ENCODE peak calls at places on chromosome 3, in six cellular contexts. One of them, this sample, is unnamed.

GRCh38 chr3:114178770-114179368 is at the start of gene DRD3:
- DNase-seq in transverse colon: no peak
- DNase-seq in nephron progenitor cell: peak
- DNase-seq in CD4-positive, alpha-beta T cell: no peak
- DNase-seq in tibial nerve: no peak
- DNase-seq in NB4: peak
- DNase-seq in this sample: no peak

GRCh38 chr3:124920718-124921117 is 13.8 kb downstream of the MUC13 start:
- DNase-seq in CD4-positive, alpha-beta T cell: no peak
- DNase-seq in transverse colon: no peak
- DNase-seq in nephron progenitor cell: no peak
- DNase-seq in tibial nerve: no peak
- DNase-seq in NB4: no peak
- DNase-seq in this sample: no peak

GRCh38 chr3:145170101-145170500 is 990.9 kb downstream of the PLOD2 start:
- DNase-seq in CD4-positive, alpha-beta T cell: no peak
- DNase-seq in NB4: no peak
- DNase-seq in tibial nerve: no peak
- DNase-seq in transverse colon: no peak
- DNase-seq in nephron progenitor cell: no peak
- DNase-seq in this sample: no peak

GRCh38 chr3:101938262-101938847 is 89.0 kb downstream of the NFKBIZ start:
- DNase-seq in nephron progenitor cell: no peak
- DNase-seq in NB4: peak
- DNase-seq in CD4-positive, alpha-beta T cell: no peak
- DNase-seq in tibial nerve: no peak
- DNase-seq in transverse colon: no peak
- DNase-seq in this sample: no peak

GRCh38 chr3:148309390-148310035 is 388.2 kb upstream of the AGTR1 start:
- DNase-seq in nephron progenitor cell: peak
- DNase-seq in tibial nerve: no peak
- DNase-seq in CD4-positive, alpha-beta T cell: no peak
- DNase-seq in NB4: peak
- DNase-seq in transverse colon: peak
- DNase-seq in this sample: no peak

GRCh38 chr3:16866447-16867025 is 18.2 kb upstream of the PLCL2 start:
- DNase-seq in transverse colon: no peak
- DNase-seq in tibial nerve: no peak
- DNase-seq in CD4-positive, alpha-beta T cell: no peak
- DNase-seq in nephron progenitor cell: no peak
- DNase-seq in NB4: peak
- DNase-seq in this sample: no peak

GRCh38 chr3:169812124-169812843 is 386 bp upstream of the LRRIQ4 start:
- DNase-seq in CD4-positive, alpha-beta T cell: peak
- DNase-seq in nephron progenitor cell: peak
- DNase-seq in tibial nerve: peak
- DNase-seq in NB4: peak
- DNase-seq in transverse colon: peak
- DNase-seq in this sample: peak

GRCh38 chr3:127677541-127678314 is 5.0 kb downstream of the ABTB1 start:
- DNase-seq in transverse colon: no peak
- DNase-seq in NB4: no peak
- DNase-seq in CD4-positive, alpha-beta T cell: no peak
- DNase-seq in nephron progenitor cell: no peak
- DNase-seq in tibial nerve: peak
- DNase-seq in this sample: peak

GRCh38 chr3:128094295-128095151 is 29.1 kb downstream of the RUVBL1 start:
- DNase-seq in nephron progenitor cell: no peak
- DNase-seq in CD4-positive, alpha-beta T cell: no peak
- DNase-seq in tibial nerve: no peak
- DNase-seq in transverse colon: no peak
- DNase-seq in NB4: no peak
- DNase-seq in this sample: no peak

GRCh38 chr3:21750831-21751391 is at the start of gene ZNF385D:
- DNase-seq in NB4: no peak
- DNase-seq in CD4-positive, alpha-beta T cell: no peak
- DNase-seq in nephron progenitor cell: peak
- DNase-seq in transverse colon: no peak
- DNase-seq in tibial nerve: peak
- DNase-seq in this sample: no peak

GRCh38 chr3:161291191-161291901 is 70.2 kb downstream of the NMD3 start:
- DNase-seq in NB4: no peak
- DNase-seq in CD4-positive, alpha-beta T cell: no peak
- DNase-seq in nephron progenitor cell: no peak
- DNase-seq in tibial nerve: no peak
- DNase-seq in transverse colon: no peak
- DNase-seq in this sample: no peak

GRCh38 chr3:66037330-66037985 is 1.3 kb downstream of the MAGI1 start:
- DNase-seq in CD4-positive, alpha-beta T cell: no peak
- DNase-seq in nephron progenitor cell: peak
- DNase-seq in tibial nerve: no peak
- DNase-seq in NB4: no peak
- DNase-seq in transverse colon: peak
- DNase-seq in this sample: no peak

GRCh38 chr3:137992592-137992991 is 17.4 kb upstream of the CLDN18 start:
- DNase-seq in CD4-positive, alpha-beta T cell: no peak
- DNase-seq in NB4: no peak
- DNase-seq in nephron progenitor cell: no peak
- DNase-seq in transverse colon: no peak
- DNase-seq in tibial nerve: no peak
- DNase-seq in this sample: no peak

GRCh38 chr3:29186982-29187718 is 93.7 kb upstream of the RBMS3 start:
- DNase-seq in transverse colon: no peak
- DNase-seq in tibial nerve: no peak
- DNase-seq in NB4: no peak
- DNase-seq in nephron progenitor cell: no peak
- DNase-seq in CD4-positive, alpha-beta T cell: no peak
- DNase-seq in this sample: no peak

GRCh38 chr3:121481116-121481895 is 64.5 kb downstream of the POLQ start:
- DNase-seq in tibial nerve: no peak
- DNase-seq in NB4: no peak
- DNase-seq in transverse colon: no peak
- DNase-seq in nephron progenitor cell: no peak
- DNase-seq in CD4-positive, alpha-beta T cell: no peak
- DNase-seq in this sample: no peak

GRCh38 chr3:107957506-107957905 is 133.3 kb downstream of the CD47 start:
- DNase-seq in nephron progenitor cell: no peak
- DNase-seq in NB4: no peak
- DNase-seq in transverse colon: no peak
- DNase-seq in CD4-positive, alpha-beta T cell: no peak
- DNase-seq in tibial nerve: no peak
- DNase-seq in this sample: no peak

GRCh38 chr3:102224171-102224570 is 210.6 kb upstream of the ZPLD1 start:
- DNase-seq in CD4-positive, alpha-beta T cell: no peak
- DNase-seq in transverse colon: peak
- DNase-seq in nephron progenitor cell: no peak
- DNase-seq in NB4: peak
- DNase-seq in tibial nerve: no peak
- DNase-seq in this sample: no peak

GRCh38 chr3:45226206-45226915 is at the start of gene TMEM158:
- DNase-seq in CD4-positive, alpha-beta T cell: peak
- DNase-seq in transverse colon: peak
- DNase-seq in nephron progenitor cell: peak
- DNase-seq in tibial nerve: peak
- DNase-seq in NB4: peak
- DNase-seq in this sample: peak

GRCh38 chr3:5317572-5317971 is 130.1 kb downstream of the EDEM1 start:
- DNase-seq in nephron progenitor cell: no peak
- DNase-seq in CD4-positive, alpha-beta T cell: no peak
- DNase-seq in transverse colon: no peak
- DNase-seq in tibial nerve: no peak
- DNase-seq in NB4: peak
- DNase-seq in this sample: no peak

GRCh38 chr3:42115223-42115622 is 24.1 kb downstream of the TRAK1 start:
- DNase-seq in transverse colon: no peak
- DNase-seq in CD4-positive, alpha-beta T cell: no peak
- DNase-seq in NB4: no peak
- DNase-seq in tibial nerve: no peak
- DNase-seq in nephron progenitor cell: no peak
- DNase-seq in this sample: no peak

GRCh38 chr3:16303037-16303436 is 38.0 kb downstream of the OXNAD1 start:
- DNase-seq in NB4: no peak
- DNase-seq in nephron progenitor cell: no peak
- DNase-seq in tibial nerve: no peak
- DNase-seq in transverse colon: no peak
- DNase-seq in CD4-positive, alpha-beta T cell: no peak
- DNase-seq in this sample: no peak

GRCh38 chr3:100087203-100087602 is 27.1 kb downstream of the FILIP1L start:
- DNase-seq in CD4-positive, alpha-beta T cell: no peak
- DNase-seq in transverse colon: no peak
- DNase-seq in NB4: peak
- DNase-seq in tibial nerve: no peak
- DNase-seq in nephron progenitor cell: no peak
- DNase-seq in this sample: no peak

GRCh38 chr3:78025916-78026315 is 986.0 kb downstream of the ROBO2 start:
- DNase-seq in nephron progenitor cell: no peak
- DNase-seq in CD4-positive, alpha-beta T cell: no peak
- DNase-seq in NB4: no peak
- DNase-seq in transverse colon: no peak
- DNase-seq in tibial nerve: no peak
- DNase-seq in this sample: no peak

GRCh38 chr3:49925485-49925884 is 4.1 kb downstream of the MON1A start:
- DNase-seq in NB4: no peak
- DNase-seq in tibial nerve: no peak
- DNase-seq in nephron progenitor cell: no peak
- DNase-seq in transverse colon: no peak
- DNase-seq in CD4-positive, alpha-beta T cell: no peak
- DNase-seq in this sample: no peak

GRCh38 chr3:46463868-46464241 is 850 bp downstream of the LTF start:
- DNase-seq in NB4: no peak
- DNase-seq in tibial nerve: no peak
- DNase-seq in transverse colon: no peak
- DNase-seq in nephron progenitor cell: no peak
- DNase-seq in CD4-positive, alpha-beta T cell: no peak
- DNase-seq in this sample: no peak

GRCh38 chr3:184186902-184187207 is 856 bp downstream of the ABCF3 start:
- DNase-seq in transverse colon: no peak
- DNase-seq in CD4-positive, alpha-beta T cell: no peak
- DNase-seq in tibial nerve: no peak
- DNase-seq in nephron progenitor cell: no peak
- DNase-seq in NB4: peak
- DNase-seq in this sample: no peak

GRCh38 chr3:156474560-156475389 is 80.1 kb downstream of the SSR3 start:
- DNase-seq in CD4-positive, alpha-beta T cell: no peak
- DNase-seq in tibial nerve: no peak
- DNase-seq in NB4: peak
- DNase-seq in transverse colon: no peak
- DNase-seq in nephron progenitor cell: peak
- DNase-seq in this sample: no peak

GRCh38 chr3:87996845-87997244 is 62.0 kb downstream of the CGGBP1 start:
- DNase-seq in nephron progenitor cell: no peak
- DNase-seq in CD4-positive, alpha-beta T cell: no peak
- DNase-seq in NB4: no peak
- DNase-seq in tibial nerve: no peak
- DNase-seq in transverse colon: no peak
- DNase-seq in this sample: no peak

GRCh38 chr3:107561980-107562379 is 39.2 kb downstream of the BBX start:
- DNase-seq in CD4-positive, alpha-beta T cell: no peak
- DNase-seq in transverse colon: no peak
- DNase-seq in tibial nerve: no peak
- DNase-seq in nephron progenitor cell: no peak
- DNase-seq in NB4: no peak
- DNase-seq in this sample: no peak

GRCh38 chr3:31531465-31531991 is 1.2 kb upstream of the STT3B start:
- DNase-seq in NB4: no peak
- DNase-seq in nephron progenitor cell: no peak
- DNase-seq in CD4-positive, alpha-beta T cell: no peak
- DNase-seq in transverse colon: no peak
- DNase-seq in tibial nerve: no peak
- DNase-seq in this sample: no peak
- TF ChIP-seq CTCF in NB4: no peak
- TF ChIP-seq CTCF in nephron progenitor cell: no peak
- TF ChIP-seq CTCF in CD4-positive, alpha-beta T cell: no peak
- TF ChIP-seq CTCF in transverse colon: no peak
- TF ChIP-seq CTCF in tibial nerve: no peak
- TF ChIP-seq CTCF in this sample: no peak

GRCh38 chr3:149489060-149489690 is 14.7 kb downstream of the TM4SF4 start:
- DNase-seq in CD4-positive, alpha-beta T cell: no peak
- DNase-seq in tibial nerve: no peak
- DNase-seq in NB4: peak
- DNase-seq in transverse colon: no peak
- DNase-seq in nephron progenitor cell: peak
- DNase-seq in this sample: no peak
- TF ChIP-seq CTCF in CD4-positive, alpha-beta T cell: no peak
- TF ChIP-seq CTCF in tibial nerve: peak
- TF ChIP-seq CTCF in NB4: peak
- TF ChIP-seq CTCF in transverse colon: peak
- TF ChIP-seq CTCF in nephron progenitor cell: peak
- TF ChIP-seq CTCF in this sample: no peak

DNA sequence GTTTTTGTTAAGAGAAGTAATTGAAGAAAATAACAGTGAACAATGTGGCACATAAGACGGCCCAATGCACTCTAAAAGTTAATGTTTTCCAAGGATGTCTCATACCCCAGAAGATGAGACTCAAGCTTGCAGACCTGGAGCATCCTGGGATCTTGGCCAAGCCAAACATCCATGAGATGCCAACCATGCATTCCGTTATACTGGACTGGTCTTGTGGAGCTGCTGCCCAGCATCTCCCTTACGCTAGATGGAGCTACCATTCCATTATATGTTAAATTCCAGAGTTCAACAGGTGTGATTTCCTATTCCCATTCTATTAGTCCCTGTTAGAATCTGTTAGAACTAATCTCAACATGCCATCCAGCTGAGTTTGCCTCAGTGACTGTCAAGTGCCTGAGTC is 181.8 kb downstream of the PDCD6IP start:
- DNase-seq in nephron progenitor cell: no peak
- DNase-seq in transverse colon: no peak
- DNase-seq in tibial nerve: no peak
- DNase-seq in NB4: no peak
- DNase-seq in CD4-positive, alpha-beta T cell: no peak
- DNase-seq in this sample: no peak
- TF ChIP-seq CTCF in nephron progenitor cell: peak
- TF ChIP-seq CTCF in transverse colon: peak
- TF ChIP-seq CTCF in tibial nerve: no peak
- TF ChIP-seq CTCF in NB4: no peak
- TF ChIP-seq CTCF in CD4-positive, alpha-beta T cell: no peak
- TF ChIP-seq CTCF in this sample: no peak

GRCh38 chr3:8987673-8988655 is 24.7 kb upstream of the RAD18 start:
- DNase-seq in nephron progenitor cell: peak
- DNase-seq in NB4: peak
- DNase-seq in tibial nerve: peak
- DNase-seq in CD4-positive, alpha-beta T cell: peak
- DNase-seq in transverse colon: peak
- DNase-seq in this sample: no peak

GRCh38 chr3:8988791-8989558 is 25.7 kb upstream of the RAD18 start:
- DNase-seq in CD4-positive, alpha-beta T cell: no peak
- DNase-seq in NB4: no peak
- DNase-seq in nephron progenitor cell: no peak
- DNase-seq in tibial nerve: no peak
- DNase-seq in transverse colon: no peak
- DNase-seq in this sample: no peak

GRCh38 chr3:8992854-8993253 is 29.6 kb upstream of the RAD18 start:
- DNase-seq in CD4-positive, alpha-beta T cell: no peak
- DNase-seq in tibial nerve: no peak
- DNase-seq in nephron progenitor cell: no peak
- DNase-seq in NB4: no peak
- DNase-seq in transverse colon: no peak
- DNase-seq in this sample: no peak

GRCh38 chr3:8992199-8992598 is 28.9 kb upstream of the RAD18 start:
- DNase-seq in nephron progenitor cell: no peak
- DNase-seq in CD4-positive, alpha-beta T cell: no peak
- DNase-seq in tibial nerve: no peak
- DNase-seq in transverse colon: no peak
- DNase-seq in NB4: no peak
- DNase-seq in this sample: no peak

GRCh38 chr3:8990266-8991215 is 27.3 kb upstream of the RAD18 start:
- DNase-seq in CD4-positive, alpha-beta T cell: no peak
- DNase-seq in tibial nerve: no peak
- DNase-seq in nephron progenitor cell: no peak
- DNase-seq in transverse colon: no peak
- DNase-seq in NB4: no peak
- DNase-seq in this sample: no peak
- TF ChIP-seq CTCF in CD4-positive, alpha-beta T cell: no peak
- TF ChIP-seq CTCF in tibial nerve: no peak
- TF ChIP-seq CTCF in nephron progenitor cell: no peak
- TF ChIP-seq CTCF in transverse colon: no peak
- TF ChIP-seq CTCF in NB4: no peak
- TF ChIP-seq CTCF in this sample: no peak

This sample was measured in activated B cell treated with CpG ODN at 0.5 μM for 24 hours.